ENCODE peak calls at places on chromosomes 7 and 10, in ten cellular contexts. J is HCT116, W is mammary epithelial cell, U is GM23338, V is GM23248, O is endothelial cell of umbilical vein, G is DND-41, Y is neural progenitor cell, I is fibroblast of lung, K is PC-3. C is an unnamed sample. For H3K27me3, the result is how much of the 10 kb centered on the place peaks cover.

GRCh38 chr10:103762166-103762565 is 93.2 kb downstream of the SH3PXD2A start:
- DNase-seq in K (no peak), G (no peak), W (no peak), O (no peak), V (no peak), Y (no peak), J (no peak), U (no peak), I (no peak), C (no peak)

GRCh38 chr7:82419200-82419599 is 24.4 kb downstream of the CACNA2D1 start:
- DNase-seq in O (no peak), V (no peak), Y (no peak), K (no peak), G (no peak), U (no peak), J (no peak), I (no peak), W (no peak), C (no peak)

GRCh38 chr10:62278461-62278910 is 9.8 kb upstream of the RTKN2 start:
- DNase-seq in W (no peak), G (no peak), J (no peak), I (no peak), V (peak), U (no peak), Y (no peak), O (no peak), K (peak), C (no peak)

GRCh38 chr7:14836571-14837189 is 65.9 kb downstream of the DGKB start:
- DNase-seq in Y (peak), O (peak), K (peak), U (peak), J (peak), W (peak), I (peak), V (peak), G (no peak), C (peak)

GRCh38 chr7:105639677-105640493 is 58.6 kb upstream of the EFCAB10 start:
- DNase-seq in Y (peak), G (no peak), K (no peak), I (no peak), U (peak), O (no peak), J (no peak), V (no peak), W (no peak), C (no peak)

GRCh38 chr10:16441106-16441850 is 4.5 kb downstream of the PTER start:
- DNase-seq in V (peak), J (no peak), I (no peak), G (no peak), W (peak), O (no peak), Y (no peak), U (no peak), K (peak), C (no peak)

GRCh38 chr7:87506243-87507180 is 31.0 kb upstream of the ABCB4 start:
- DNase-seq in W (peak), J (peak), Y (no peak), I (peak), K (peak), O (peak), V (peak), U (no peak), G (no peak), C (no peak)

GRCh38 chr7:74575083-74575803 is 82.3 kb upstream of the GTF2I start:
- DNase-seq in W (peak), U (no peak), V (peak), G (no peak), O (no peak), K (peak), Y (no peak), J (no peak), I (no peak), C (peak)

GRCh38 chr7:105209870-105210269 is 178.9 kb downstream of the SRPK2 start:
- DNase-seq in U (no peak), K (no peak), Y (no peak), O (no peak), W (no peak), I (peak), J (no peak), G (no peak), V (no peak), C (no peak)

GRCh38 chr10:129870926-129871660 is 93.0 kb downstream of the EBF3 start:
- DNase-seq in G (peak), Y (peak), V (peak), U (no peak), K (no peak), O (no peak), I (peak), W (peak), J (no peak), C (no peak)

GRCh38 chr7:139777304-139777890 is 401 bp downstream of the HIPK2 start:
- DNase-seq in K (peak), I (no peak), Y (peak), W (no peak), G (peak), V (peak), O (no peak), U (peak), J (no peak), C (peak)

GRCh38 chr7:35492451-35493175 is 202.3 kb downstream of the HERPUD2 start:
- DNase-seq in J (no peak), W (no peak), K (no peak), U (no peak), O (no peak), V (no peak), Y (no peak), I (no peak), G (no peak), C (no peak)

GRCh38 chr7:106367018-106367420 is 82.2 kb upstream of the NAMPT start:
- DNase-seq in K (peak), O (peak), U (peak), W (no peak), Y (peak), I (peak), V (peak), J (no peak), G (peak), C (no peak)

GRCh38 chr10:21315321-21316220 is 209.9 kb downstream of the SKIDA1 start:
- DNase-seq in U (peak), J (no peak), K (no peak), G (no peak), I (peak), V (peak), Y (peak), O (peak), W (peak), C (peak)

GRCh38 chr10:23869548-23869947 is 339.4 kb upstream of the KIAA1217 start:
- DNase-seq in I (no peak), O (no peak), J (no peak), U (no peak), Y (no peak), G (no peak), V (no peak), W (no peak), K (no peak), C (no peak)

GRCh38 chr7:36949711-36950600 is 225.7 kb upstream of the AOAH start:
- DNase-seq in V (peak), J (no peak), G (no peak), W (no peak), U (no peak), K (peak), Y (no peak), O (no peak), I (no peak), C (peak)

GRCh38 chr10:1100691-1101368 is 44.6 kb downstream of the WDR37 start:
- DNase-seq in Y (peak), W (no peak), J (no peak), K (no peak), U (peak), O (no peak), G (no peak), I (no peak), V (no peak), C (no peak)

GRCh38 chr7:150992833-150993302 is 2.1 kb downstream of the NOS3 start:
- DNase-seq in G (peak), Y (peak), W (no peak), K (no peak), O (peak), V (peak), I (no peak), U (peak), J (no peak), C (peak)

GRCh38 chr10:111379521-111379920 is 302.7 kb downstream of the ADRA2A start:
- DNase-seq in K (no peak), V (no peak), I (no peak), U (no peak), Y (no peak), J (no peak), G (no peak), O (no peak), W (peak), C (no peak)

GRCh38 chr7:16084875-16085274 is 336.5 kb downstream of the CRPPA start:
- DNase-seq in G (no peak), W (no peak), J (no peak), I (no peak), U (no peak), O (no peak), V (no peak), K (no peak), Y (no peak), C (no peak)

GRCh38 chr10:129098517-129098916 is 368.5 kb upstream of the MGMT start:
- DNase-seq in J (no peak), I (no peak), G (no peak), V (no peak), Y (no peak), U (no peak), W (no peak), O (no peak), K (no peak), C (no peak)

GRCh38 chr7:91089382-91089963 is 174.8 kb upstream of the FZD1 start:
- DNase-seq in I (peak), G (no peak), K (peak), W (peak), O (peak), J (peak), U (peak), V (peak), Y (peak), C (peak)

GRCh38 chr10:15824498-15824897 is 35.8 kb downstream of the MINDY3 start:
- DNase-seq in W (no peak), J (no peak), G (no peak), Y (no peak), I (peak), O (peak), V (peak), U (no peak), K (peak), C (no peak)

GRCh38 chr10:111926286-111926685 is 257.3 kb downstream of the GPAM start:
- DNase-seq in Y (no peak), K (no peak), O (no peak), I (no peak), W (no peak), U (no peak), V (no peak), G (no peak), J (no peak), C (no peak)

DNA sequence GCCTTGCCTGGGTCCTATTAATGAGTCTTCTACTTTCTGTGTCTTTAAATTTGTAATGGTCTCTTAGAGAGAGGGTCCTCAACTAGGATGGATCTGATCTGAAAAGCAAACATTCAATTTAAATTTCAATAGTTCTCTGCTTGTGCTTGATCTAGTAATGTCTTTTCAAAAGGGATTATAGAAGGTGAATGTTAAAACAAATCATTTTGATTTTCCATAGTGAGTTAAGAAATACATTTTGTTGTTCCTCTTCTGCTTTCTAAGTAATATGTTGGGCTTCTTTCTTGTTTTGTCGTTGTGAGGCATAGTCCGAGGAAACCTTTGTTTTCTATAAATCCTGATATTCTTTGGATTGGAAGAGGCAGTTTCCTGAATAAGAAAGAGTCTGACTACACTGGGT is 18.8 kb downstream of the NRF1 start:
- DNase-seq in W (no peak), O (peak), I (no peak), G (no peak), K (no peak), Y (no peak), V (no peak), J (no peak), U (no peak), C (no peak)
- H3K4me2 ChIP-seq in W (no peak), O (no peak), I (no peak), G (no peak), K (no peak), Y (peak), V (no peak), J (no peak), U (peak), C (no peak)

DNA sequence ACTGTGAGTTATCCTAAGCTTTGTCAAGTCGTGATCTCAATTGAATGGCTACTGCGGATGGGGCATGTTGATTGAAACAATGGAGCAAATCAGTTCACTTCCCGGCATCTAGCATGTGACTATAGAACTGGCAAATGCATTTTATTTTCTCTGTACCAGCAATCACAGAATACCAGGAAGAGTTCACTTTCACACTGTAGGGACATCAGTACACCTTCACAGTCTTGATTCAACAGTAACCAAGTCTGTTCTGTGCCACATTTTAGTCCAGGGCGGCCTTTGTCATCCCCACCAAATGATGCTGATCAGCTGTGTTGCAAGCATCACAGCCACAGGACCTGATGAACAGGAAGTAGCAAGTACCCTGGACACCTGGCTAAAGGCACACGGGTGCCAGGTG is 32.1 kb upstream of the JAKMIP3 start:
- DNase-seq in Y (no peak), K (no peak), V (no peak), G (no peak), U (no peak), O (no peak), I (no peak), J (no peak), W (no peak), C (no peak)
- H3K27me3 ChIP-seq in Y (half or more), K (under half), V (half or more), G (under half), U (under half), O (under half), I (under half), J (under half), W (under half), C (half or more)

DNA sequence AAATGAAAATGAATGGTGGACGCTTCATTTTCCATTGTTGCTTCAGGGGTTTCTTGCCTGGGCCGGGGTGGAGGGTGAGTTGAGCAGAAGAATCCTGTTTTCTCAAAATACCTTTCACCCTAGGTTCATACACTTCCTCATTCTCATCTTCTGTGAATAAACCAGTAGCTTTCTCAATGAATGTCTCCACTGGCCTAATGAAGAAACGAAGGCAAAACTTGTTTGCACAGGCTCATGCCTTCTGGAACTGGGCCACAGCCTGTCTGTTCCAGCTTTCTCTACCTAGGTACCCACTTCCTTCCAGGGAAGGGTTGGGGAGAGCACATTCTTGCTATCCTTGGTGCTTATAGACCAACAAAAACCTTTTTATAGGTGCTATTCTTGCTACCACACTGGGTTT is 21.3 kb downstream of the STMP1 start:
- DNase-seq in O (no peak), K (no peak), G (no peak), I (no peak), J (no peak), U (no peak), V (no peak), Y (no peak), W (peak), C (no peak)
- TF ChIP-seq EZH2 in O (no peak), K (no peak), G (no peak), I (no peak), J (no peak), U (no peak), V (no peak), Y (no peak), W (no peak), C (no peak)

GRCh38 chr7:1936531-1937251 is 266.6 kb downstream of the ELFN1 start:
- DNase-seq in K (no peak), Y (no peak), G (no peak), U (no peak), V (no peak), O (no peak), J (no peak), W (no peak), I (no peak), C (no peak)
- H3K4me2 ChIP-seq in K (no peak), Y (no peak), G (peak), U (no peak), V (no peak), O (no peak), J (no peak), W (no peak), I (no peak), C (no peak)

GRCh38 chr7:45662540-45663166 is 88.5 kb downstream of the ADCY1 start:
- DNase-seq in K (no peak), J (no peak), I (no peak), V (no peak), O (no peak), U (no peak), W (no peak), G (no peak), Y (no peak), C (no peak)
- H3K27me3 ChIP-seq in K (under half), J (under half), I (under half), V (under half), O (under half), U (under half), W (under half), G (under half), Y (under half), C (under half)

GRCh38 chr10:4231439-4231838 is 446.4 kb upstream of the KLF6 start:
- DNase-seq in U (no peak), O (no peak), J (no peak), V (no peak), I (no peak), G (no peak), Y (no peak), W (no peak), K (no peak), C (no peak)
- TF ChIP-seq EZH2 in U (no peak), O (no peak), J (no peak), V (no peak), I (no peak), G (no peak), Y (no peak), W (no peak), K (no peak), C (no peak)

GRCh38 chr10:27636816-27637215 is 108.8 kb downstream of the MKX start:
- DNase-seq in I (no peak), V (no peak), K (no peak), U (no peak), G (no peak), O (no peak), Y (no peak), W (no peak), J (no peak), C (no peak)
- H3K4me2 ChIP-seq in I (no peak), V (no peak), K (no peak), U (no peak), G (no peak), O (no peak), Y (no peak), W (no peak), J (no peak), C (no peak)